ENCODE peak calls at places on chromosomes 7 and 10, in ten cellular contexts. F, O, X, B, S, M, L, Z, D and A are unnamed samples.

GRCh38 chr7:102125127-102125561 is 161.5 kb upstream of the SH2B2 start:
- DNase-seq in F (peak; percentile 32), O (peak; percentile 74), X (peak; percentile 81), B (no peak), S (no peak), M (peak; percentile 91), L (no peak), Z (peak; percentile 73), D (peak; percentile 81), A (peak; percentile 69)

GRCh38 chr7:115359919-115360318 is 438.0 kb downstream of the MDFIC start:
- DNase-seq in F (no peak), O (no peak), X (no peak), B (no peak), S (no peak), M (no peak), L (no peak), Z (no peak), D (no peak), A (no peak)

GRCh38 chr10:28679941-28680752 is 2.8 kb downstream of the BAMBI start:
- DNase-seq in F (peak; percentile 52), O (no peak), X (no peak), B (no peak), S (peak; percentile 55), M (peak; percentile 50), L (no peak), Z (no peak), D (no peak), A (no peak)

GRCh38 chr7:36639826-36640225 is 84.5 kb downstream of the AOAH start:
- DNase-seq in F (no peak), O (no peak), X (no peak), B (no peak), S (no peak), M (no peak), L (no peak), Z (no peak), D (no peak), A (no peak)

GRCh38 chr10:58590152-58590551 is 77.5 kb downstream of the BICC1 start:
- DNase-seq in F (peak; percentile 72), O (peak; percentile 42), X (peak; percentile 96), B (no peak), S (no peak), M (peak; percentile 84), L (no peak), Z (peak; percentile 93), D (peak; percentile 93), A (no peak)

GRCh38 chr7:30469303-30469702 is 9.3 kb downstream of the NOD1 start:
- DNase-seq in F (peak; percentile 91), O (peak; percentile 81), X (peak; percentile 99), B (peak; percentile 60), S (peak; percentile 46), M (no peak), L (peak; percentile 58), Z (peak; percentile 99), D (peak; percentile 97), A (no peak)

GRCh38 chr7:131808736-131809135 is 252.3 kb upstream of the PODXL start:
- DNase-seq in F (no peak), O (no peak), X (no peak), B (no peak), S (no peak), M (no peak), L (no peak), Z (no peak), D (no peak), A (no peak)

GRCh38 chr10:88494537-88494936 is 88.6 kb downstream of the RNLS start:
- DNase-seq in F (no peak), O (no peak), X (no peak), B (no peak), S (no peak), M (no peak), L (no peak), Z (no peak), D (no peak), A (no peak)

GRCh38 chr7:28608226-28608625 is 195.9 kb downstream of the CREB5 start:
- DNase-seq in F (no peak), O (no peak), X (no peak), B (no peak), S (no peak), M (no peak), L (no peak), Z (no peak), D (no peak), A (no peak)

GRCh38 chr7:47191876-47192291 is 390.0 kb downstream of the TNS3 start:
- DNase-seq in F (no peak), O (no peak), X (no peak), B (no peak), S (no peak), M (no peak), L (no peak), Z (no peak), D (no peak), A (no peak)

GRCh38 chr10:112953075-112953501 is 3.0 kb downstream of the TCF7L2 start:
- DNase-seq in F (peak; percentile 43), O (no peak), X (peak; percentile 50), B (peak; percentile 40), S (no peak), M (no peak), L (no peak), Z (no peak), D (peak; percentile 38), A (no peak)

GRCh38 chr7:151341357-151342101 is at the start of gene NUB1:
- DNase-seq in F (peak; percentile 94), O (peak; percentile 80), X (peak; percentile 84), B (peak; percentile 93), S (peak; percentile 96), M (peak; percentile 83), L (peak; percentile 91), Z (peak; percentile 65), D (peak; percentile 83), A (peak; percentile 90)

GRCh38 chr10:42885491-42886270 is 103.1 kb downstream of the BMS1 start:
- DNase-seq in F (no peak), O (no peak), X (no peak), B (no peak), S (no peak), M (no peak), L (no peak), Z (no peak), D (no peak), A (no peak)